ENCODE peak calls at places on chromosomes 6 and 20, in nine cellular contexts. E is ovary, I is left lung, H is hepatocyte, M is sigmoid colon, Q is Panc1, L is cardiac muscle cell, V is heart right ventricle, Y is esophagus squamous epithelium. J is an unnamed sample.
A peak's percentile ranks its signal among the peaks of the same experiment; 100 is the strongest.

GRCh38 chr6:134172020-134172766 is 119.8 kb upstream of the SLC2A12 start:
- DNase-seq in Y (no peak), I (no peak), M (no peak), H (no peak), L (peak; percentile 46), V (no peak), Q (no peak), E (no peak), J (no peak)

GRCh38 chr20:21682576-21682975 is 22.9 kb upstream of the PAX1 start:
- DNase-seq in Y (no peak), V (no peak), L (no peak), I (no peak), Q (no peak), H (no peak), M (no peak), E (no peak), J (no peak)

GRCh38 chr20:57714409-57715267 is 4.8 kb upstream of the PMEPA1 start:
- DNase-seq in V (no peak), Y (no peak), L (peak; percentile 57), E (no peak), H (no peak), M (no peak), Q (no peak), I (no peak), J (no peak)

GRCh38 chr6:123997223-123997622 is 193.6 kb downstream of the NKAIN2 start:
- DNase-seq in Q (no peak), M (no peak), E (no peak), Y (no peak), V (no peak), I (no peak), L (no peak), H (no peak), J (no peak)

GRCh38 chr6:129568015-129568414 is 142.0 kb downstream of the ARHGAP18 start:
- DNase-seq in Y (no peak), Q (no peak), V (no peak), E (no peak), M (no peak), I (no peak), H (no peak), L (no peak), J (no peak)

GRCh38 chr20:59017493-59018231 is 1.6 kb upstream of the TUBB1 start:
- DNase-seq in Q (no peak), E (no peak), Y (no peak), H (no peak), I (no peak), M (peak; percentile 50), L (no peak), V (no peak), J (peak; percentile 36)

GRCh38 chr6:148287979-148288378 is 54.7 kb upstream of the SASH1 start:
- DNase-seq in H (no peak), Y (no peak), M (no peak), I (peak; percentile 40), E (no peak), Q (no peak), V (no peak), L (no peak), J (no peak)

GRCh38 chr6:108174371-108175175 is 8.8 kb downstream of the NR2E1 start:
- DNase-seq in Q (no peak), H (peak; percentile 75), I (no peak), M (no peak), Y (no peak), V (peak; percentile 21), L (peak; percentile 57), E (no peak), J (peak; percentile 93)

GRCh38 chr6:3294396-3294795 is 35.6 kb downstream of the PSMG4 start:
- DNase-seq in Q (no peak), Y (no peak), L (no peak), V (no peak), H (no peak), I (no peak), M (peak; percentile 14), E (no peak), J (peak; percentile 20)

GRCh38 chr20:15857131-15857784 is 716.0 kb downstream of the KIF16B start:
- DNase-seq in Q (no peak), E (no peak), H (no peak), I (no peak), V (no peak), M (no peak), L (no peak), Y (no peak), J (no peak)

GRCh38 chr6:63527658-63528514 is 44.4 kb upstream of the LOC128125822 start:
- DNase-seq in L (peak; percentile 95), Y (no peak), H (peak; percentile 87), E (no peak), I (no peak), Q (peak; percentile 87), V (no peak), M (peak; percentile 72), J (no peak)

GRCh38 chr20:32966881-32967781 is 37.1 kb downstream of the SUN5 start:
- DNase-seq in L (no peak), I (no peak), V (no peak), H (no peak), E (no peak), Y (no peak), Q (no peak), M (peak; percentile 26), J (peak; percentile 41)

GRCh38 chr6:18118330-18118729 is 4.1 kb downstream of the NHLRC1 start:
- DNase-seq in L (no peak), M (no peak), Q (no peak), Y (no peak), H (no peak), V (no peak), E (no peak), I (no peak), J (no peak)

GRCh38 chr20:40446868-40447267 is 242.2 kb downstream of the MAFB start:
- DNase-seq in M (no peak), H (no peak), I (no peak), L (no peak), V (no peak), E (no peak), Q (no peak), Y (no peak), J (no peak)

GRCh38 chr20:52191132-52191435 is 495 bp downstream of the ZFP64 start:
- DNase-seq in Q (no peak), H (no peak), Y (no peak), M (no peak), V (no peak), I (no peak), L (no peak), E (no peak), J (no peak)

GRCh38 chr20:52490715-52491430 is 299.3 kb upstream of the ZFP64 start:
- DNase-seq in H (peak; percentile 22), L (peak; percentile 86), E (no peak), Y (no peak), I (no peak), M (no peak), Q (no peak), V (no peak), J (no peak)

GRCh38 chr6:35214869-35215664 is 1.3 kb downstream of the SCUBE3 start:
- DNase-seq in L (no peak), M (no peak), H (peak; percentile 15), I (no peak), Q (no peak), E (no peak), Y (no peak), V (no peak), J (peak; percentile 54)

GRCh38 chr6:41538556-41539182 is 7.5 kb upstream of the FOXP4 start:
- DNase-seq in Q (no peak), H (no peak), V (no peak), L (peak; percentile 32), E (no peak), I (no peak), Y (no peak), M (no peak), J (no peak)

GRCh38 chr6:43713611-43714310 is 26.2 kb upstream of the MRPS18A start:
- DNase-seq in V (no peak), I (no peak), E (no peak), Q (no peak), L (no peak), Y (no peak), H (no peak), M (peak; percentile 51), J (no peak)
- H3K27ac ChIP-seq in V (no peak overlapping the region), I (no peak overlapping the region), E (no peak overlapping the region), Q (no peak overlapping the region), L (peak overlapping the region; percentile 5), Y (no peak overlapping the region), H (peak overlapping the region; percentile 58), M (no peak overlapping the region), J (no peak overlapping the region)

GRCh38 chr20:61599061-61599930 is 347.2 kb downstream of the CDH4 start:
- DNase-seq in L (no peak), M (no peak), H (no peak), Q (no peak), I (no peak), Y (no peak), V (no peak), E (no peak), J (peak; percentile 80)
- TF ChIP-seq CTCF in L (no peak), M (no peak), H (no peak), Q (no peak), I (no peak), Y (no peak), V (no peak), E (no peak), J (peak; percentile 69)

GRCh38 chr6:109204511-109204910 is 109.2 kb downstream of the CEP57L1 start:
- DNase-seq in Q (no peak), M (no peak), E (no peak), V (no peak), I (no peak), Y (no peak), H (no peak), L (no peak), J (no peak)

GRCh38 chr6:109197061-109197460 is 101.8 kb downstream of the CEP57L1 start:
- DNase-seq in Q (no peak), I (no peak), L (no peak), H (no peak), M (no peak), E (no peak), Y (no peak), V (no peak), J (no peak)

DNA sequence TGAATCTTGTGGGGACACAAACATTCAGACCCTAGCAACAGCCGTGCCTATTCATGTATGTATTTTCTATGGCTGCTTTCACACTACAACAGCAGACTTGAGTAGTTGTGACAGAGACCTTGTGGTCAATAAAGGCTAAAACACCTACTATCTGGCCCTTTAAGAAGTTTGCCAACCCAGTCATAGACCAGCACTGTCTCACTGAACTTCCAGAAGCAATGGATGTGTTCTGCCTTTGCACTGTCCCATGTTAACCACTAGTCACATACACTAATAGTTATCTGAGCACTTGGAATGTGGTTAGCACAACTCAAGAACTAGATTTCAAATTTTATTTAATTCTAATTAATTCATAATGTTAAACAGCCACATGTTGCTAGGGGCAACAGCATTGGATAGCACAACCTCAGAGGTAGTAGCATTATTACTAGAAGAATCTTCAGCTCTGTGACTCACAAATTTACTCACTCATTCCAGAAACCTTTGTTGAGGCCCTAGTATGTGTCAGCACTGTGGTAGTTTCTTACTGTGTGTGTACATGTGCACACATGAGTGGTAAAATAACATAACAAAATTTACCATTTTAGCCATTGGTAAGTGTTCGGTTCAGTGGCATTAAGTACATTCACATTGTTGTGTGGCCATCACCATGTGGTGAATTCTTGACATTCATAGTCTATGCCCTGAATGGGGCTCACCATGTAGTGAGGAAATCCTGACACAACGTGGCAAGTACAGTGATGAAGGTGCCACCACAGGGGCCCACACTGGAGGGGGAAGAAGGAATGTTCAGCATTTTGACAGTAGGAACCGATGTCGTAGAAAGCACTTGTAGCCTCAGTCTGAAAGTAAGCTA is 107.3 kb downstream of the CEP57L1 start:
- DNase-seq in E (no peak), L (no peak), I (no peak), H (no peak), V (no peak), Q (no peak), M (no peak), Y (no peak), J (no peak)
- H3K4me1 ChIP-seq in E (no peaks in the 10 kb centered on the region), L (no peaks in the 10 kb centered on the region), I (no peaks in the 10 kb centered on the region), H (no peaks in the 10 kb centered on the region), V (no peaks in the 10 kb centered on the region), Q (no peaks in the 10 kb centered on the region), M (no peaks in the 10 kb centered on the region), Y (no peaks in the 10 kb centered on the region), J (no peaks in the 10 kb centered on the region)

GRCh38 chr6:83193747-83194582 is 808 bp downstream of the RWDD2A start:
- DNase-seq in L (peak; percentile 22), Q (no peak), H (peak; percentile 70), V (peak; percentile 37), M (peak; percentile 76), I (peak; percentile 89), Y (no peak), E (peak; percentile 68), J (peak; percentile 94)
- H3K27ac ChIP-seq in L (peak overlapping the region; percentile 92), Q (peak overlapping the region; percentile 81), H (peak overlapping the region; percentile 97), V (no peak overlapping the region), M (peak overlapping the region; percentile 87), I (peak overlapping the region; percentile 81), Y (peak overlapping the region; percentile 91), E (peak overlapping the region; percentile 69), J (peak overlapping the region; percentile 54)

J was measured in endodermal cell.